ENCODE peak calls at places on chromosomes 1 and 21, in seven cellular contexts. T is body of pancreas, I is lower leg skin, S is sigmoid colon, R is transverse colon, Z is suprapubic skin, N is A549. Q is an unnamed sample.
A peak's percentile ranks its signal among the peaks of the same experiment; 100 is the strongest.

GRCh38 chr1:238135708-238136107 is 245.0 kb upstream of the ZP4 start:
- DNase-seq in N (no peak), Z (no peak), I (no peak), R (no peak), S (no peak), T (no peak), Q (no peak)

GRCh38 chr1:84689514-84690396 is 506 bp downstream of the SSX2IP start:
- DNase-seq in S (peak; percentile 86), T (no peak), N (peak; percentile 39), I (peak; percentile 54), Z (peak; percentile 83), R (peak; percentile 56), Q (peak; percentile 73)

GRCh38 chr1:208127791-208128408 is 116.3 kb downstream of the PLXNA2 start:
- DNase-seq in T (no peak), R (no peak), I (no peak), N (no peak), S (peak; percentile 49), Z (no peak), Q (no peak)

GRCh38 chr1:217138173-217138838 is 415.1 kb upstream of the ESRRG start:
- DNase-seq in R (no peak), N (no peak), S (no peak), T (no peak), I (no peak), Z (no peak), Q (no peak)

GRCh38 chr1:165117482-165117881 is 239.0 kb downstream of the LMX1A start:
- DNase-seq in T (no peak), R (no peak), S (no peak), Z (no peak), N (no peak), I (no peak), Q (no peak)

GRCh38 chr1:151980287-151981177 is 13.1 kb downstream of the S100A10 start:
- DNase-seq in S (no peak), R (peak; percentile 37), Z (no peak), N (no peak), I (peak; percentile 62), T (no peak), Q (no peak)

GRCh38 chr1:151314137-151314875 is 12.9 kb downstream of the PI4KB start:
- DNase-seq in Z (peak; percentile 88), S (peak; percentile 95), I (peak; percentile 54), N (no peak), R (peak; percentile 55), T (peak; percentile 49), Q (peak; percentile 88)

GRCh38 chr21:45385549-45386050 is 19.4 kb upstream of the COL18A1 start:
- DNase-seq in R (no peak), Z (no peak), I (no peak), T (peak; percentile 4), N (no peak), S (peak; percentile 56), Q (peak; percentile 14)

GRCh38 chr21:28688381-28688780 is 304.3 kb downstream of the LTN1 start:
- DNase-seq in S (no peak), T (no peak), N (no peak), R (no peak), I (no peak), Z (no peak), Q (no peak)

GRCh38 chr1:212284332-212284743 is 872 bp upstream of the PPP2R5A start:
- DNase-seq in S (no peak), Z (no peak), N (no peak), T (no peak), I (no peak), R (no peak), Q (no peak)

GRCh38 chr1:212285685-212286436 is 651 bp downstream of the PPP2R5A start:
- DNase-seq in T (peak; percentile 78), N (peak; percentile 62), S (peak; percentile 85), Z (peak; percentile 88), I (peak; percentile 57), R (peak; percentile 78), Q (peak; percentile 80)

GRCh38 chr1:212286437-212287131 is 1.4 kb downstream of the PPP2R5A start:
- DNase-seq in R (no peak), I (no peak), S (no peak), N (no peak), Z (no peak), T (no peak), Q (no peak)

GRCh38 chr1:212283741-212284140 is 1.5 kb upstream of the PPP2R5A start:
- DNase-seq in I (no peak), T (no peak), N (no peak), R (no peak), Z (no peak), S (no peak), Q (no peak)

GRCh38 chr1:212284744-212285684 is at the start of gene PPP2R5A:
- DNase-seq in N (peak; percentile 100), T (peak; percentile 99), R (peak; percentile 99), I (peak; percentile 98), Z (peak; percentile 99), S (peak; percentile 100), Q (peak; percentile 100)
- TF ChIP-seq CTCF in N (peak; percentile 46), T (no peak), R (peak; percentile 55), I (no peak), Z (no peak), S (peak; percentile 12), Q (peak; percentile 24)

GRCh38 chr1:115476616-115477015 is 138.6 kb upstream of the NGF start:
- DNase-seq in T (no peak), N (peak; percentile 25), S (no peak), R (no peak), I (no peak), Z (peak; percentile 41), Q (no peak)

GRCh38 chr1:115475901-115476300 is 137.9 kb upstream of the NGF start:
- DNase-seq in S (no peak), T (no peak), N (no peak), R (no peak), Z (no peak), I (no peak), Q (no peak)

GRCh38 chr1:115477071-115477470 is 139.0 kb upstream of the NGF start:
- DNase-seq in N (no peak), Z (peak; percentile 45), I (no peak), T (no peak), S (no peak), R (no peak), Q (no peak)

GRCh38 chr1:115474166-115474565 is 136.1 kb upstream of the NGF start:
- DNase-seq in I (no peak), T (no peak), R (no peak), S (no peak), N (no peak), Z (peak; percentile 20), Q (no peak)

GRCh38 chr1:115475252-115475651 is 137.2 kb upstream of the NGF start:
- DNase-seq in Z (peak; percentile 64), S (no peak), I (no peak), T (no peak), N (no peak), R (no peak), Q (no peak)
- H3K4me3 ChIP-seq in Z (no peak overlapping the region), S (no peak overlapping the region), I (no peak overlapping the region), T (no peak overlapping the region), N (no peak overlapping the region), R (no peak overlapping the region), Q (no peak overlapping the region)

DNA sequence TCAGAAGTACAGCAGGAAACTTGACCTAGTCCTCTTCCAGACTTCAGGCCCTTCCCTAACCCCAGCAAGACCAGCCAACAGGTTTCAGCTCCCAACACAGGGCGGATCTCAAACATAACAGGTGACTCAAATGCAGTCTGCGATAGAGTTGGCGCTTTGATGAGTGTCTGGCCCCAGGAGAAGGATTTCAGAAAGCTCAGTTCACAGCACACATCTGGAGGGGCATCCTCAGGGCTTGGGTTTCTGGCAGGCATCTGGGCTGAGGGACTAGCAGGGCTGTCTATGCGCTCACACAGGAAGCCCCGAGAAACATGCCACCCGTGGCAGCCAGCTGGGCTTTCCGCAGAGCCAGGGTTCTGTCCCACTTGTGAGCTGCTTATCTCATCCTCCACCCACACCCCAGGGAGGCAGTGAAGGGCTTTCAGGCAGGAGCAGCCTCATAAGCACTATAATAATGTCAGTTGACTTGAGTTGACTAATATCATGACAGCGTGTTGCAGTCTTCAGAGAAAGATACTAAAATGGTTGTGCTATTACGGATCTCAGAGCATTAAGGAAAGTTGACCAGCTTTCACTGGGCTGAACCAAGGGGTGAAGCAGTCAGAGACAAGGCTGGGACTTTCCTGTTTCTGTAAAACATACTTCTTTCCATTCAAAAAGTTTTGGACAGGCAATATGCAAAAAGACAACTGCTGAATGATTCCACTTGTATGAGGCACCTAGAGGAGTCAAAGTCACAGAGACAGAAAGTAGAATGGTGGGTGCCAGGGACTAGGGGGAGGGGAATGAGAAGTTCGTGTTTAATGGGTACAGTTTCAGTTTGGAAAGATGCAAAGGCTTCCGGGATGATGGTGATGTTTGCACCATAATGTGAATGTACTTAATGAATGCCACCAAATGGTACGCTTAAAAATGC is 233.0 kb upstream of the IRF2BP2 start:
- DNase-seq in N (no peak), S (no peak), R (no peak), Z (no peak), I (no peak), T (no peak), Q (no peak)
- TF ChIP-seq POLR2A in N (no peak), S (no peak), R (no peak), Z (no peak), I (no peak), T (no peak), Q (no peak)

GRCh38 chr1:199746985-199747384 is 280.5 kb upstream of the NR5A2 start:
- DNase-seq in N (no peak), Z (no peak), S (no peak), T (no peak), I (no peak), R (no peak), Q (no peak)
- TF ChIP-seq CTCF in N (no peak), Z (no peak), S (no peak), T (no peak), I (no peak), R (no peak), Q (no peak)

Q was measured in right lobe of liver.